ENCODE peak calls at places on chromosomes 3 and 15, in nine cellular contexts. One of them, this sample, is unnamed.
A peak's percentile ranks its signal among the peaks of the same experiment; 100 is the strongest.

GRCh38 chr3:72567976-72568560 is 280.2 kb downstream of the SHQ1 start:
- DNase-seq in T-helper 2 cell treated with Interferon-gamma antibody and Interleukin-4, amounts not matched to agents 5 μg/mL and 100 μg/mL, for 36 hours: no peak
- DNase-seq in SJSA1: no peak
- DNase-seq in SW 1271: no peak
- DNase-seq in M059J: no peak
- DNase-seq in WTC11: no peak
- DNase-seq in cerebellar cortex: no peak
- DNase-seq in AG08396: no peak
- DNase-seq in BE2C: no peak
- DNase-seq in this sample: no peak

GRCh38 chr15:72047020-72047419 is 70.9 kb downstream of the MYO9A start:
- DNase-seq in T-helper 2 cell treated with Interferon-gamma antibody and Interleukin-4, amounts not matched to agents 5 μg/mL and 100 μg/mL, for 36 hours: no peak
- DNase-seq in SJSA1: no peak
- DNase-seq in SW 1271: no peak
- DNase-seq in M059J: peak; percentile 22
- DNase-seq in WTC11: no peak
- DNase-seq in cerebellar cortex: no peak
- DNase-seq in AG08396: peak; percentile 23
- DNase-seq in BE2C: no peak
- DNase-seq in this sample: no peak

GRCh38 chr3:16888785-16889607 is 4.2 kb downstream of the PLCL2 start:
- DNase-seq in T-helper 2 cell treated with Interferon-gamma antibody and Interleukin-4, amounts not matched to agents 5 μg/mL and 100 μg/mL, for 36 hours: no peak
- DNase-seq in SJSA1: peak; percentile 36
- DNase-seq in SW 1271: no peak
- DNase-seq in M059J: peak; percentile 70
- DNase-seq in WTC11: no peak
- DNase-seq in cerebellar cortex: peak; percentile 54
- DNase-seq in AG08396: no peak
- DNase-seq in BE2C: no peak
- DNase-seq in this sample: no peak

GRCh38 chr3:139317660-139318430 is 26.0 kb upstream of the MRPS22 start:
- DNase-seq in T-helper 2 cell treated with Interferon-gamma antibody and Interleukin-4, amounts not matched to agents 5 μg/mL and 100 μg/mL, for 36 hours: no peak
- DNase-seq in SJSA1: no peak
- DNase-seq in SW 1271: no peak
- DNase-seq in M059J: peak; percentile 87
- DNase-seq in WTC11: no peak
- DNase-seq in cerebellar cortex: no peak
- DNase-seq in AG08396: no peak
- DNase-seq in BE2C: no peak
- DNase-seq in this sample: no peak

GRCh38 chr3:48406443-48407431 is 23.1 kb downstream of the PLXNB1 start:
- DNase-seq in T-helper 2 cell treated with Interferon-gamma antibody and Interleukin-4, amounts not matched to agents 5 μg/mL and 100 μg/mL, for 36 hours: no peak
- DNase-seq in SJSA1: no peak
- DNase-seq in SW 1271: no peak
- DNase-seq in M059J: no peak
- DNase-seq in WTC11: no peak
- DNase-seq in cerebellar cortex: no peak
- DNase-seq in AG08396: no peak
- DNase-seq in BE2C: peak; percentile 1
- DNase-seq in this sample: no peak

GRCh38 chr3:130960139-130960779 is 66.4 kb downstream of the ASTE1 start:
- DNase-seq in T-helper 2 cell treated with Interferon-gamma antibody and Interleukin-4, amounts not matched to agents 5 μg/mL and 100 μg/mL, for 36 hours: no peak
- DNase-seq in SJSA1: no peak
- DNase-seq in SW 1271: no peak
- DNase-seq in M059J: peak; percentile 15
- DNase-seq in WTC11: no peak
- DNase-seq in cerebellar cortex: no peak
- DNase-seq in AG08396: no peak
- DNase-seq in BE2C: no peak
- DNase-seq in this sample: no peak

GRCh38 chr3:9098716-9099675 is 135.7 kb upstream of the RAD18 start:
- DNase-seq in T-helper 2 cell treated with Interferon-gamma antibody and Interleukin-4, amounts not matched to agents 5 μg/mL and 100 μg/mL, for 36 hours: no peak
- DNase-seq in SJSA1: no peak
- DNase-seq in SW 1271: no peak
- DNase-seq in M059J: peak; percentile 6
- DNase-seq in WTC11: no peak
- DNase-seq in cerebellar cortex: peak; percentile 91
- DNase-seq in AG08396: no peak
- DNase-seq in BE2C: peak; percentile 20
- DNase-seq in this sample: peak; percentile 92

GRCh38 chr15:100937171-100937570 is 18.0 kb downstream of the LRRK1 start:
- DNase-seq in T-helper 2 cell treated with Interferon-gamma antibody and Interleukin-4, amounts not matched to agents 5 μg/mL and 100 μg/mL, for 36 hours: no peak
- DNase-seq in SJSA1: no peak
- DNase-seq in SW 1271: no peak
- DNase-seq in M059J: no peak
- DNase-seq in WTC11: no peak
- DNase-seq in cerebellar cortex: no peak
- DNase-seq in AG08396: no peak
- DNase-seq in BE2C: no peak
- DNase-seq in this sample: no peak

GRCh38 chr3:55177749-55178148 is 249.9 kb upstream of the LRTM1 start:
- DNase-seq in T-helper 2 cell treated with Interferon-gamma antibody and Interleukin-4, amounts not matched to agents 5 μg/mL and 100 μg/mL, for 36 hours: no peak
- DNase-seq in SJSA1: no peak
- DNase-seq in SW 1271: no peak
- DNase-seq in M059J: no peak
- DNase-seq in WTC11: no peak
- DNase-seq in cerebellar cortex: no peak
- DNase-seq in AG08396: no peak
- DNase-seq in BE2C: no peak
- DNase-seq in this sample: no peak

GRCh38 chr15:31278544-31279220 is 48.0 kb upstream of the KLF13 start:
- DNase-seq in T-helper 2 cell treated with Interferon-gamma antibody and Interleukin-4, amounts not matched to agents 5 μg/mL and 100 μg/mL, for 36 hours: peak; percentile 1
- DNase-seq in SJSA1: no peak
- DNase-seq in SW 1271: no peak
- DNase-seq in M059J: no peak
- DNase-seq in WTC11: peak; percentile 6
- DNase-seq in cerebellar cortex: no peak
- DNase-seq in AG08396: no peak
- DNase-seq in BE2C: no peak
- DNase-seq in this sample: no peak

GRCh38 chr3:12423918-12424634 is 60.2 kb upstream of the TSEN2 start:
- DNase-seq in T-helper 2 cell treated with Interferon-gamma antibody and Interleukin-4, amounts not matched to agents 5 μg/mL and 100 μg/mL, for 36 hours: peak; percentile 57
- DNase-seq in SJSA1: no peak
- DNase-seq in SW 1271: no peak
- DNase-seq in M059J: peak; percentile 83
- DNase-seq in WTC11: no peak
- DNase-seq in cerebellar cortex: no peak
- DNase-seq in AG08396: no peak
- DNase-seq in BE2C: peak; percentile 56
- DNase-seq in this sample: no peak

GRCh38 chr3:39982665-39983357 is 173.4 kb downstream of the MYRIP start:
- DNase-seq in T-helper 2 cell treated with Interferon-gamma antibody and Interleukin-4, amounts not matched to agents 5 μg/mL and 100 μg/mL, for 36 hours: no peak
- DNase-seq in SJSA1: no peak
- DNase-seq in SW 1271: no peak
- DNase-seq in M059J: no peak
- DNase-seq in WTC11: no peak
- DNase-seq in cerebellar cortex: peak; percentile 19
- DNase-seq in AG08396: no peak
- DNase-seq in BE2C: no peak
- DNase-seq in this sample: no peak

GRCh38 chr3:45546636-45547201 is 47.8 kb upstream of the LIMD1 start:
- DNase-seq in T-helper 2 cell treated with Interferon-gamma antibody and Interleukin-4, amounts not matched to agents 5 μg/mL and 100 μg/mL, for 36 hours: no peak
- DNase-seq in SJSA1: no peak
- DNase-seq in SW 1271: no peak
- DNase-seq in M059J: no peak
- DNase-seq in WTC11: peak; percentile 79
- DNase-seq in cerebellar cortex: peak; percentile 28
- DNase-seq in AG08396: no peak
- DNase-seq in BE2C: no peak
- DNase-seq in this sample: no peak

GRCh38 chr15:60343221-60343970 is 54.4 kb downstream of the ANXA2 start:
- DNase-seq in T-helper 2 cell treated with Interferon-gamma antibody and Interleukin-4, amounts not matched to agents 5 μg/mL and 100 μg/mL, for 36 hours: no peak
- DNase-seq in SJSA1: no peak
- DNase-seq in SW 1271: no peak
- DNase-seq in M059J: no peak
- DNase-seq in WTC11: no peak
- DNase-seq in cerebellar cortex: no peak
- DNase-seq in AG08396: no peak
- DNase-seq in BE2C: no peak
- DNase-seq in this sample: no peak

GRCh38 chr15:63923993-63924950 is 90.5 kb upstream of the HERC1 start:
- DNase-seq in T-helper 2 cell treated with Interferon-gamma antibody and Interleukin-4, amounts not matched to agents 5 μg/mL and 100 μg/mL, for 36 hours: no peak
- DNase-seq in SJSA1: no peak
- DNase-seq in SW 1271: no peak
- DNase-seq in M059J: no peak
- DNase-seq in WTC11: no peak
- DNase-seq in cerebellar cortex: no peak
- DNase-seq in AG08396: no peak
- DNase-seq in BE2C: no peak
- DNase-seq in this sample: no peak

GRCh38 chr3:7166460-7166859 is 305.5 kb downstream of the GRM7 start:
- DNase-seq in T-helper 2 cell treated with Interferon-gamma antibody and Interleukin-4, amounts not matched to agents 5 μg/mL and 100 μg/mL, for 36 hours: no peak
- DNase-seq in SJSA1: no peak
- DNase-seq in SW 1271: no peak
- DNase-seq in M059J: no peak
- DNase-seq in WTC11: no peak
- DNase-seq in cerebellar cortex: no peak
- DNase-seq in AG08396: no peak
- DNase-seq in BE2C: peak; percentile 7
- DNase-seq in this sample: no peak

GRCh38 chr3:57397175-57398026 is 104.9 kb upstream of the ASB14 start:
- DNase-seq in T-helper 2 cell treated with Interferon-gamma antibody and Interleukin-4, amounts not matched to agents 5 μg/mL and 100 μg/mL, for 36 hours: peak; percentile 53
- DNase-seq in SJSA1: peak; percentile 39
- DNase-seq in SW 1271: peak; percentile 66
- DNase-seq in M059J: peak; percentile 55
- DNase-seq in WTC11: peak; percentile 62
- DNase-seq in cerebellar cortex: peak; percentile 18
- DNase-seq in AG08396: peak; percentile 53
- DNase-seq in BE2C: peak; percentile 33
- DNase-seq in this sample: no peak

This sample was measured in cerebellum.